ENCODE peak calls at places on chromosomes 4 and X, in five cellular contexts. One of them, this sample, is unnamed.

GRCh38 chrX:48695925-48696300 is 621 bp upstream of the SUV39H1 start:
- DNase-seq in psoas muscle: no peak
- DNase-seq in pancreas: no peak
- DNase-seq in ascending aorta: no peak
- DNase-seq in WERI-Rb-1: peak
- DNase-seq in this sample: no peak

GRCh38 chr4:101175896-101176676 is 171.2 kb downstream of the PPP3CA start:
- DNase-seq in psoas muscle: no peak
- DNase-seq in pancreas: no peak
- DNase-seq in ascending aorta: no peak
- DNase-seq in WERI-Rb-1: no peak
- DNase-seq in this sample: no peak

GRCh38 chr4:142516686-142517145 is 329.4 kb downstream of the INPP4B start:
- DNase-seq in psoas muscle: no peak
- DNase-seq in pancreas: no peak
- DNase-seq in ascending aorta: no peak
- DNase-seq in WERI-Rb-1: no peak
- DNase-seq in this sample: no peak

GRCh38 chrX:112545051-112545450 is 134.7 kb downstream of the LHFPL1 start:
- DNase-seq in psoas muscle: no peak
- DNase-seq in pancreas: no peak
- DNase-seq in ascending aorta: no peak
- DNase-seq in WERI-Rb-1: no peak
- DNase-seq in this sample: no peak

GRCh38 chr4:1261107-1261928 is 12.4 kb upstream of the CTBP1 start:
- DNase-seq in psoas muscle: no peak
- DNase-seq in pancreas: no peak
- DNase-seq in ascending aorta: no peak
- DNase-seq in WERI-Rb-1: no peak
- DNase-seq in this sample: no peak

GRCh38 chrX:74925210-74926088 is at the start of gene NEXMIF:
- DNase-seq in psoas muscle: no peak
- DNase-seq in pancreas: peak
- DNase-seq in ascending aorta: no peak
- DNase-seq in WERI-Rb-1: peak
- DNase-seq in this sample: no peak

GRCh38 chr4:8259743-8260430 is 9.7 kb upstream of the HTRA3 start:
- DNase-seq in psoas muscle: no peak
- DNase-seq in pancreas: no peak
- DNase-seq in ascending aorta: no peak
- DNase-seq in WERI-Rb-1: peak
- DNase-seq in this sample: no peak

GRCh38 chrX:64894454-64895038 is 81.7 kb downstream of the ZC4H2 start:
- DNase-seq in psoas muscle: no peak
- DNase-seq in pancreas: peak
- DNase-seq in ascending aorta: no peak
- DNase-seq in WERI-Rb-1: peak
- DNase-seq in this sample: no peak

GRCh38 chr4:121072080-121072835 is at the start of gene NDNF:
- DNase-seq in psoas muscle: peak
- DNase-seq in pancreas: peak
- DNase-seq in ascending aorta: no peak
- DNase-seq in WERI-Rb-1: peak
- DNase-seq in this sample: no peak

GRCh38 chrX:48801281-48802088 is at the start of gene HDAC6:
- DNase-seq in psoas muscle: peak
- DNase-seq in pancreas: peak
- DNase-seq in ascending aorta: peak
- DNase-seq in WERI-Rb-1: peak
- DNase-seq in this sample: peak

GRCh38 chrX:96432647-96433046 is 252.0 kb upstream of the DIAPH2 start:
- DNase-seq in psoas muscle: no peak
- DNase-seq in pancreas: no peak
- DNase-seq in ascending aorta: no peak
- DNase-seq in WERI-Rb-1: no peak
- DNase-seq in this sample: no peak

GRCh38 chr4:122480023-122480422 is 23.5 kb upstream of the IL2 start:
- DNase-seq in psoas muscle: no peak
- DNase-seq in pancreas: no peak
- DNase-seq in ascending aorta: no peak
- DNase-seq in WERI-Rb-1: no peak
- DNase-seq in this sample: no peak

GRCh38 chr4:172599554-172599953 is 569.1 kb upstream of the GALNT7 start:
- DNase-seq in psoas muscle: no peak
- DNase-seq in pancreas: no peak
- DNase-seq in ascending aorta: no peak
- DNase-seq in WERI-Rb-1: no peak
- DNase-seq in this sample: no peak

GRCh38 chr4:15598644-15599043 is 56.5 kb downstream of the FBXL5 start:
- DNase-seq in psoas muscle: no peak
- DNase-seq in pancreas: no peak
- DNase-seq in ascending aorta: no peak
- DNase-seq in WERI-Rb-1: no peak
- DNase-seq in this sample: no peak

GRCh38 chr4:185211035-185211434 is 1.6 kb downstream of the SNX25 start:
- DNase-seq in psoas muscle: no peak
- DNase-seq in pancreas: no peak
- DNase-seq in ascending aorta: peak
- DNase-seq in WERI-Rb-1: no peak
- DNase-seq in this sample: no peak

GRCh38 chr4:71195932-71196331 is 142.9 kb upstream of the SLC4A4 start:
- DNase-seq in psoas muscle: no peak
- DNase-seq in pancreas: no peak
- DNase-seq in ascending aorta: no peak
- DNase-seq in WERI-Rb-1: no peak
- DNase-seq in this sample: no peak

GRCh38 chrX:44011505-44011904 is 38.3 kb upstream of the NDP start:
- DNase-seq in psoas muscle: no peak
- DNase-seq in pancreas: no peak
- DNase-seq in ascending aorta: no peak
- DNase-seq in WERI-Rb-1: no peak
- DNase-seq in this sample: no peak

GRCh38 chr4:51843309-51844156 is 580 bp downstream of the DCUN1D4 start:
- DNase-seq in psoas muscle: peak
- DNase-seq in pancreas: peak
- DNase-seq in ascending aorta: peak
- DNase-seq in WERI-Rb-1: peak
- DNase-seq in this sample: peak

DNA sequence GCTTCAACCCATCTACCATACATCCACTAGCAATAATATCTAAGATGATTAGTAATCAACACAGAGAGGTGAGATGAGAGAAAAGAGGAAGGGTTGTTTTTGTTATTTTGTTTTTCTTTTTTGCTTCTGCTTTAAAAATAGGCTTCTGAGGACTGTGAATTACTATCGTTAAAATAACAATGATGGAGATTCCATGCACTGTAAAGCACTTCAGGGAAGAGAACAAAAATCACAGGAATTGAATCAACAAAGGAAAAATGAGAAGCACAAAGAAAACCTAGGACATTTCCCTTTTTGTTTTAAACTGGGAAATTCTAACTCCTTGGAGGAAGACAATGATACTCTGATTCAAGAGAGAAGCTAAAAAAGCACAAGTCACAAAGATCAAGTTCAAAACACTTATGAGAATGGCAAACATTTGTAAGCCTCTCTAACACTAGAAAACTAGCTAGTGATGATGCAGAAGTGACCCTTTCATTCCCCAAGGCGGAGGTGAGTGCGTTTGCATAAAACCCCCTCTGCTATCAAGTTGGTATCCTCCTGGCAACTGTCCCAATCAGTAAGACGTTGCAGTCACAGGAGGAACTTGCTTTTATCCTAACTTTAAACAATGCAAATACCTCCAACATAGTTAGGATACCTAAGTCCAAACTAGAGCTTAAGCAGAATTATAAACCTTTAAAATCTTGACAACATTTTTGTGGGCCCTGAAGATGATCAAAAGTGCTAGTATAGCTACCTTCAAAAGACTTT is 308.5 kb downstream of the CAMK2D start:
- DNase-seq in psoas muscle: no peak
- DNase-seq in pancreas: no peak
- DNase-seq in ascending aorta: no peak
- DNase-seq in WERI-Rb-1: no peak
- DNase-seq in this sample: no peak
- H3K27ac ChIP-seq in psoas muscle: no peak
- H3K27ac ChIP-seq in pancreas: no peak
- H3K27ac ChIP-seq in ascending aorta: peak
- H3K27ac ChIP-seq in WERI-Rb-1: no peak
- H3K27ac ChIP-seq in this sample: no peak

GRCh38 chr4:85431156-85431555 is 43.8 kb upstream of the ARHGAP24 start:
- DNase-seq in psoas muscle: no peak
- DNase-seq in pancreas: no peak
- DNase-seq in ascending aorta: no peak
- DNase-seq in WERI-Rb-1: no peak
- DNase-seq in this sample: no peak
- H3K27ac ChIP-seq in psoas muscle: no peak
- H3K27ac ChIP-seq in pancreas: no peak
- H3K27ac ChIP-seq in ascending aorta: no peak
- H3K27ac ChIP-seq in WERI-Rb-1: no peak
- H3K27ac ChIP-seq in this sample: no peak

DNA sequence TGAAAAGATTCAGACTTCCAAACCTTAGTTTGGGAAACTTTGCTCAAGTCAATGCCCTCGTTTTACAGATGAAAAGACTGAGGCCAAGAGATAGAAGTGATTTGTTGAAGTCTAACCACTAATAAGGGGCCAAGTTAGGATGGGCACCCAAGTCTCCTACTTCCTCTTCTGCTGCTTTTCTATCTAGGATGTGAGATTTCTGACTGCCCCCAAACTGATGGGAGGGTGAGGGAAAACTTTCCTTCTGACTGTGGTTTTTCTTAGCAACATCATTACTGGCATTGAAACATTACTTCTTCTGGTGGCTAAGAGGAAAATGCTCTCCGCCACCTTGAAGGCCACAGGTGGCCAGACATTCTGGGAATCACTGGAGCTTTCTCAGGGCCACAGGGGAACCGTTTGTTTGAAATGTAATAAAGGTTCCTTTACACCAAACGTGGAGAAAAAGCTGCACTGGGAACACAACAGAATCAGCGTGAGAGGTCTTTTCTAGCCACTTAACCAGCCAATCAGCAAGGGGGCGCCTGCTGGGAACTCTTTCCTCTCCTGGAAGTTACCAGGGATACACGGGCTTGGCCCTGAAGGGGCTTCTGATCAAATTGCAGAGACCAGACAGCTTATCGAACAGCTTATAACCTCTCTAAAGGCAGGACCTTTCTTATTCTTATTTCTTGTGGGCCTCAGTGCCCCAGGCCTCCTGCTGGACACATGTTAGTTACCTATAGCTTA is 115.9 kb upstream of the TEX13D start:
- DNase-seq in psoas muscle: no peak
- DNase-seq in pancreas: no peak
- DNase-seq in ascending aorta: no peak
- DNase-seq in WERI-Rb-1: no peak
- DNase-seq in this sample: no peak
- H3K27ac ChIP-seq in psoas muscle: no peak
- H3K27ac ChIP-seq in pancreas: no peak
- H3K27ac ChIP-seq in ascending aorta: no peak
- H3K27ac ChIP-seq in WERI-Rb-1: no peak
- H3K27ac ChIP-seq in this sample: no peak

GRCh38 chr4:158777423-158777822 is 8.6 kb downstream of the FNIP2 start:
- DNase-seq in psoas muscle: no peak
- DNase-seq in pancreas: no peak
- DNase-seq in ascending aorta: no peak
- DNase-seq in WERI-Rb-1: no peak
- DNase-seq in this sample: no peak

GRCh38 chr4:158776106-158776505 is 7.3 kb downstream of the FNIP2 start:
- DNase-seq in psoas muscle: no peak
- DNase-seq in pancreas: no peak
- DNase-seq in ascending aorta: no peak
- DNase-seq in WERI-Rb-1: no peak
- DNase-seq in this sample: no peak

GRCh38 chr4:158775091-158775651 is 6.3 kb downstream of the FNIP2 start:
- DNase-seq in psoas muscle: no peak
- DNase-seq in pancreas: no peak
- DNase-seq in ascending aorta: no peak
- DNase-seq in WERI-Rb-1: no peak
- DNase-seq in this sample: no peak

GRCh38 chr4:158778712-158779111 is 9.9 kb downstream of the FNIP2 start:
- DNase-seq in psoas muscle: peak
- DNase-seq in pancreas: no peak
- DNase-seq in ascending aorta: no peak
- DNase-seq in WERI-Rb-1: no peak
- DNase-seq in this sample: no peak

GRCh38 chr4:158778065-158778711 is 9.4 kb downstream of the FNIP2 start:
- DNase-seq in psoas muscle: no peak
- DNase-seq in pancreas: no peak
- DNase-seq in ascending aorta: no peak
- DNase-seq in WERI-Rb-1: no peak
- DNase-seq in this sample: no peak
- H3K27ac ChIP-seq in psoas muscle: peak
- H3K27ac ChIP-seq in pancreas: no peak
- H3K27ac ChIP-seq in ascending aorta: no peak
- H3K27ac ChIP-seq in WERI-Rb-1: no peak
- H3K27ac ChIP-seq in this sample: no peak

GRCh38 chrX:10010686-10011085 is 43.5 kb downstream of the CLDN34 start:
- DNase-seq in psoas muscle: no peak
- DNase-seq in pancreas: no peak
- DNase-seq in ascending aorta: no peak
- DNase-seq in WERI-Rb-1: no peak
- DNase-seq in this sample: no peak
- H3K27ac ChIP-seq in psoas muscle: no peak
- H3K27ac ChIP-seq in pancreas: no peak
- H3K27ac ChIP-seq in ascending aorta: no peak
- H3K27ac ChIP-seq in WERI-Rb-1: no peak
- H3K27ac ChIP-seq in this sample: no peak

GRCh38 chrX:17039826-17040225 is 93.4 kb downstream of the REPS2 start:
- DNase-seq in psoas muscle: no peak
- DNase-seq in pancreas: no peak
- DNase-seq in ascending aorta: no peak
- DNase-seq in WERI-Rb-1: no peak
- DNase-seq in this sample: no peak
- H3K27ac ChIP-seq in psoas muscle: no peak
- H3K27ac ChIP-seq in pancreas: no peak
- H3K27ac ChIP-seq in ascending aorta: no peak
- H3K27ac ChIP-seq in WERI-Rb-1: no peak
- H3K27ac ChIP-seq in this sample: no peak

GRCh38 chr4:153222162-153222789 is 18.0 kb downstream of the TRIM2 start:
- DNase-seq in psoas muscle: peak
- DNase-seq in pancreas: peak
- DNase-seq in ascending aorta: peak
- DNase-seq in WERI-Rb-1: peak
- DNase-seq in this sample: no peak

GRCh38 chr4:153223935-153224334 is 19.7 kb downstream of the TRIM2 start:
- DNase-seq in psoas muscle: no peak
- DNase-seq in pancreas: no peak
- DNase-seq in ascending aorta: no peak
- DNase-seq in WERI-Rb-1: no peak
- DNase-seq in this sample: no peak

GRCh38 chr4:153222790-153223417 is 18.7 kb downstream of the TRIM2 start:
- DNase-seq in psoas muscle: peak
- DNase-seq in pancreas: peak
- DNase-seq in ascending aorta: peak
- DNase-seq in WERI-Rb-1: no peak
- DNase-seq in this sample: no peak

GRCh38 chr4:153223418-153223792 is 19.2 kb downstream of the TRIM2 start:
- DNase-seq in psoas muscle: no peak
- DNase-seq in pancreas: no peak
- DNase-seq in ascending aorta: no peak
- DNase-seq in WERI-Rb-1: no peak
- DNase-seq in this sample: no peak

GRCh38 chr4:153224474-153224873 is 20.2 kb downstream of the TRIM2 start:
- DNase-seq in psoas muscle: no peak
- DNase-seq in pancreas: no peak
- DNase-seq in ascending aorta: no peak
- DNase-seq in WERI-Rb-1: no peak
- DNase-seq in this sample: no peak
- H3K27ac ChIP-seq in psoas muscle: peak
- H3K27ac ChIP-seq in pancreas: no peak
- H3K27ac ChIP-seq in ascending aorta: no peak
- H3K27ac ChIP-seq in WERI-Rb-1: no peak
- H3K27ac ChIP-seq in this sample: peak